ENCODE peak calls at places on chromosomes 16 and 17, in five cellular contexts. M is A549, G is HepG2, W is IMR-90, H is GM12878. C is an unnamed sample.
A peak's percentile ranks its signal among the peaks of the same experiment; 100 is the strongest.

GRCh38 chr17:17141860-17142552 is 64.1 kb downstream of the PLD6 start:
- DNase-seq in M (peak; percentile 63), G (no peak), W (peak; percentile 50), H (no peak), C (peak; percentile 84)

GRCh38 chr16:85057948-85058347 is 30.4 kb downstream of the KIAA0513 start:
- DNase-seq in M (no peak), G (no peak), W (no peak), H (peak; percentile 59), C (no peak)

GRCh38 chr16:77674888-77675287 is 47.4 kb upstream of the NUDT7 start:
- DNase-seq in M (no peak), G (no peak), W (peak; percentile 80), H (no peak), C (no peak)

GRCh38 chr16:88905563-88905962 is 39.1 kb upstream of the PABPN1L start:
- DNase-seq in M (peak; percentile 42), G (no peak), W (no peak), H (no peak), C (peak; percentile 83)

GRCh38 chr17:79136596-79136995 is 62.0 kb downstream of the ENGASE start:
- DNase-seq in M (no peak), G (no peak), W (no peak), H (no peak), C (peak; percentile 80)

GRCh38 chr17:71809537-71809936 is 311.3 kb upstream of the SOX9 start:
- DNase-seq in M (no peak), G (no peak), W (no peak), H (no peak), C (no peak)

GRCh38 chr17:44557653-44558285 is 485 bp downstream of the FZD2 start:
- DNase-seq in M (peak; percentile 64), G (no peak), W (peak; percentile 72), H (no peak), C (peak; percentile 79)

GRCh38 chr17:9512323-9513168 is 63.1 kb downstream of the STX8 start:
- DNase-seq in M (peak; percentile 17), G (no peak), W (peak; percentile 76), H (no peak), C (no peak)

GRCh38 chr17:40168262-40168832 is 8.9 kb upstream of the RAPGEFL1 start:
- DNase-seq in M (peak; percentile 77), G (peak; percentile 77), W (peak; percentile 69), H (peak; percentile 15), C (peak; percentile 65)

GRCh38 chr16:84288902-84289301 is 5.8 kb upstream of the WFDC1 start:
- DNase-seq in M (no peak), G (no peak), W (no peak), H (no peak), C (no peak)

GRCh38 chr16:83936581-83937165 is 16.4 kb upstream of the OSGIN1 start:
- DNase-seq in M (no peak), G (no peak), W (no peak), H (no peak), C (no peak)

GRCh38 chr17:1473170-1473569 is 17.1 kb upstream of the CRK start:
- DNase-seq in M (no peak), G (no peak), W (no peak), H (no peak), C (no peak)

GRCh38 chr17:43025290-43025657 is 243 bp downstream of the RND2 start:
- DNase-seq in M (no peak), G (no peak), W (no peak), H (no peak), C (no peak)

GRCh38 chr16:19346335-19346922 is 60.9 kb downstream of the CLEC19A start:
- DNase-seq in M (no peak), G (no peak), W (no peak), H (no peak), C (no peak)
- TF ChIP-seq SMC3 in M (no peak), G (no peak), W (no peak), H (no peak), C (no peak)

GRCh38 chr16:1408171-1408837 is 6.2 kb downstream of the UNKL start:
- DNase-seq in M (peak; percentile 88), G (peak; percentile 76), W (peak; percentile 81), H (peak; percentile 40), C (peak; percentile 99)

GRCh38 chr16:1403036-1403435 is 11.5 kb downstream of the UNKL start:
- DNase-seq in M (no peak), G (no peak), W (no peak), H (no peak), C (no peak)

GRCh38 chr16:1403733-1404132 is 10.8 kb downstream of the UNKL start:
- DNase-seq in M (no peak), G (no peak), W (no peak), H (no peak), C (no peak)

GRCh38 chr16:1412847-1413246 is 1.7 kb downstream of the UNKL start:
- DNase-seq in M (no peak), G (no peak), W (no peak), H (no peak), C (no peak)

GRCh38 chr16:1407749-1408148 is 6.8 kb downstream of the UNKL start:
- DNase-seq in M (no peak), G (no peak), W (peak; percentile 13), H (no peak), C (peak; percentile 53)
- TF ChIP-seq SMC3 in M (no peak), G (no peak), W (no peak), H (no peak), C (no peak)

DNA sequence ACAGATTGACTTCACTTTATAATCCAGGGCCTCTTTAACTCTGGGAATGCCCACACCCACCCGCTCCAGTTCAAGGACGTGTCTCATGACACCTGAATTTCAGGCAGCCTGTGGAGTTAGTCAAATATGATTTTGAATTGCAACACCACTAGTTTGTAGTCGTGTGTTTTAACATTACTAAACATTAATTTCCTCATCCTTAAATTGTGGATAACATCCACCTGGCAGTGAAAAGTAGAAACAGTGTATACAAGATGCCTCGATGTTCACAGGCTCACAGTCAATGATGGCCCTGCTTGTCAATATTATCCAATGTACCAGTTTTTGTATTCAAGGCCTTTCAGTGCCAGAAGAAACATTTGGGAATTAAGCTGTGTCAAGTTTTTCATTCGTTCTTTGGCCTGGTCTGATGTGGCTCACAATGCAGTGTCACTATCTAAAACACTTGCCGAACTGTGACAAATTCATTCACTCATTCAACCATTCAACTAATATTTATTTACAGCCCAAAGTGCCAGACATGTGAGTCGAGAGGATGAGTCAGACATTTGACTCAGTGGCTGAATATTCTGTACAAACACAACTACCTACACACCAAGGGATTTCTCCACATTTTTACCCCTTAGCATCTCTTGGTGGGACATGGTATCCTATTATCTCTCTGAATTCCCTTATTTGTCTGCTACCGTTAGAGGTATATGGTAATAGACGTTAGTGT is 1.4 kb downstream of the MEIOB start:
- DNase-seq in M (peak; percentile 95), G (peak; percentile 89), W (peak; percentile 79), H (no peak), C (no peak)
- TF ChIP-seq SMC3 in M (no peak), G (no peak), W (no peak), H (no peak), C (no peak)

GRCh38 chr17:18981385-18981641 is 23.3 kb downstream of the FAM83G start:
- DNase-seq in M (no peak), G (no peak), W (no peak), H (no peak), C (no peak)

GRCh38 chr17:18978655-18979054 is 25.9 kb downstream of the FAM83G start:
- DNase-seq in M (no peak), G (no peak), W (no peak), H (no peak), C (no peak)

GRCh38 chr17:18981642-18982424 is 22.7 kb downstream of the FAM83G start:
- DNase-seq in M (peak; percentile 76), G (peak; percentile 87), W (peak; percentile 82), H (no peak), C (no peak)

GRCh38 chr17:18978050-18978449 is 26.1 kb downstream of the SLC5A10 start:
- DNase-seq in M (no peak), G (no peak), W (no peak), H (no peak), C (no peak)

GRCh38 chr17:18980682-18981384 is 23.7 kb downstream of the FAM83G start:
- DNase-seq in M (no peak), G (peak; percentile 60), W (peak; percentile 88), H (no peak), C (no peak)
- TF ChIP-seq SMC3 in M (no peak), G (no peak), W (no peak), H (no peak), C (no peak)

GRCh38 chr16:24497405-24497804 is 42.0 kb upstream of the RBBP6 start:
- DNase-seq in M (no peak), G (no peak), W (peak; percentile 8), H (no peak), C (no peak)
- TF ChIP-seq SMC3 in M (no peak), G (no peak), W (no peak), H (no peak), C (no peak)

GRCh38 chr17:60629120-60629519 is 29.1 kb downstream of the PPM1D start:
- DNase-seq in M (no peak), G (no peak), W (no peak), H (no peak), C (no peak)
- TF ChIP-seq SMC3 in M (no peak), G (no peak), W (no peak), H (no peak), C (no peak)

GRCh38 chr17:57986841-57987581 is 1.0 kb downstream of the VEZF1 start:
- DNase-seq in M (peak; percentile 70), G (peak; percentile 89), W (peak; percentile 91), H (no peak), C (no peak)
- TF ChIP-seq SMC3 in M (peak; percentile 8), G (peak; percentile 22), W (peak; percentile 1), H (no peak), C (peak; percentile 12)

GRCh38 chr16:2845116-2845515 is 12.9 kb downstream of the PRSS22 start:
- DNase-seq in M (no peak), G (no peak), W (no peak), H (no peak), C (no peak)

GRCh38 chr16:2848933-2849332 is 9.0 kb downstream of the PRSS22 start:
- DNase-seq in M (no peak), G (no peak), W (no peak), H (no peak), C (no peak)

GRCh38 chr16:2842340-2843000 is 12.4 kb downstream of the ZG16B start:
- DNase-seq in M (peak; percentile 51), G (no peak), W (no peak), H (no peak), C (peak; percentile 55)

GRCh38 chr16:2843526-2843925 is 13.4 kb downstream of the ZG16B start:
- DNase-seq in M (no peak), G (no peak), W (no peak), H (no peak), C (no peak)

DNA sequence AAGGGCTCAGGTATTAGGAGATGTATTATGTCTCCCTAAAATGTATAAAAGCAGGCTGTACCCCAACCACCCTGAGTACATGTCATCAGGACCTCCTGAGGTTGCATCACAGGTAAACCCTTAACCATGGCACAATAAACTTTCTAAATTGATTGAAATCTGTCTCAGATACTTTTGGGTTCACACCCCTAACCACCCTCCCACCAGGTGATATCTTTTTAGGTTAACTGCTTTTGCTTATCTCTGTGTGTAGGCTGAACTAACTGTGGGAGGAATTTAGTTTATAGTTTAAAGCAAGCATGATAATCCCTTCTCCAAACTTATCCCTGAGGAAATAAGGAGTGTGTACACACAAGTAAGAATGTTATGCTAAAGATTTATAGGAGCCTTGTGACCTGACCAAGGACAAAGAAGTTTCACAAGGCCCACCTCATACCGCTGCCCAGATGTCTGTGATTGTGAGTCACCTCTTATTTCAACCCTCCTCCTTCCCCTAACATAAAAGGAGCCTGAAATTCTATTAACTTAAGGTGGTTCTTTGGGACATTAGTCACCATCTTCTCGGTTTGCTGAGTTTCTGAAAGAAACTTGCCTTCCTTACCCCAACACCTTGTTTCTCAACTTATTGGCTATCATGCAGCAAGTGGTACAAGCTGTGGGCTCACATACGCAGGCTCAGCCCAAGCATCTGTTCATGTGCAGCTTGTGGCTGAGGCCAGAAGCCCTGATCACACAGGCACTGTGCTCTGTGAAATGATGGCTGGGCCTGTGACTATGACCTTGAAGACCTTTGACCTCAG is 11.3 kb downstream of the PRSS22 start:
- DNase-seq in M (peak; percentile 81), G (no peak), W (peak; percentile 88), H (no peak), C (no peak)
- TF ChIP-seq SMC3 in M (peak; percentile 31), G (no peak), W (no peak), H (no peak), C (no peak)